ENCODE peak calls at places on chromosomes 16 and 17, in six cellular contexts. M is RPMI7951, W is retina, J is renal cortical epithelial cell, Z is transverse colon, D is anterior cingulate cortex. U is an unnamed sample.

GRCh38 chr17:81607431-81607830 is 29.5 kb downstream of the NPLOC4 start:
- DNase-seq in M (no peak), W (no peak), J (no peak), Z (no peak), D (no peak), U (no peak)

GRCh38 chr17:21031756-21032396 is 10.9 kb downstream of the USP22 start:
- DNase-seq in W (no peak), M (no peak), D (no peak), J (no peak), Z (no peak), U (no peak)

GRCh38 chr16:68076560-68076959 is 8.6 kb upstream of the NFATC3 start:
- DNase-seq in W (no peak), D (no peak), M (no peak), Z (no peak), J (no peak), U (no peak)

GRCh38 chr16:86826931-86827330 is 248.6 kb downstream of the FOXL1 start:
- DNase-seq in M (peak), Z (no peak), J (no peak), W (peak), D (no peak), U (no peak)

GRCh38 chr16:28846933-28847273 is 755 bp upstream of the TUFM start:
- DNase-seq in M (peak), Z (no peak), D (peak), W (no peak), J (no peak), U (no peak)

GRCh38 chr16:46801428-46802049 is 29.4 kb downstream of the C16orf87 start:
- DNase-seq in Z (no peak), D (no peak), M (peak), W (no peak), J (peak), U (no peak)

GRCh38 chr16:12067714-12068401 is 91.3 kb downstream of the SNX29 start:
- DNase-seq in J (peak), Z (peak), W (peak), M (peak), D (peak), U (no peak)

GRCh38 chr16:88320947-88321634 is 61.7 kb upstream of the ZNF469 start:
- DNase-seq in J (no peak), W (no peak), D (no peak), Z (no peak), M (no peak), U (no peak)

GRCh38 chr17:79657861-79658810 is 47.3 kb upstream of the RBFOX3 start:
- DNase-seq in W (peak), J (no peak), Z (no peak), M (no peak), D (no peak), U (no peak)

GRCh38 chr17:6636616-6637457 is 3.7 kb downstream of the KIAA0753 start:
- DNase-seq in D (no peak), J (no peak), Z (no peak), W (no peak), M (no peak), U (no peak)

GRCh38 chr17:44889003-44889402 is 10.2 kb downstream of the EFTUD2 start:
- DNase-seq in J (no peak), Z (no peak), W (no peak), D (no peak), M (no peak), U (no peak)

GRCh38 chr16:11668590-11669379 is 530 bp downstream of the SNN start:
- DNase-seq in D (peak), J (no peak), Z (no peak), M (no peak), W (peak), U (no peak)

GRCh38 chr17:30600830-30601494 is 123.8 kb downstream of the GOSR1 start:
- DNase-seq in Z (peak), M (peak), W (peak), J (peak), D (peak), U (peak)

GRCh38 chr17:68981288-68981687 is 26.1 kb upstream of the ABCA8 start:
- DNase-seq in M (peak), W (no peak), D (no peak), J (peak), Z (peak), U (no peak)

GRCh38 chr17:9684955-9685621 is 39.8 kb downstream of the USP43 start:
- DNase-seq in W (no peak), Z (no peak), D (no peak), J (no peak), M (no peak), U (no peak)

GRCh38 chr17:57874434-57875108 is 24.7 kb upstream of the MRPS23 start:
- DNase-seq in D (peak), M (peak), Z (peak), J (peak), W (peak), U (peak)

GRCh38 chr17:75913537-75914210 is 9.0 kb upstream of the MRPL38 start:
- DNase-seq in M (no peak), J (no peak), D (no peak), W (no peak), Z (no peak), U (no peak)

GRCh38 chr17:39653662-39654331 is 11.4 kb upstream of the TCAP start:
- DNase-seq in M (peak), D (peak), J (no peak), Z (peak), W (peak), U (no peak)

GRCh38 chr17:31052187-31052889 is 42.4 kb upstream of the NF1 start:
- DNase-seq in Z (no peak), M (peak), W (no peak), J (peak), D (no peak), U (peak)

GRCh38 chr16:27226476-27226875 is 23.1 kb downstream of the KDM8 start:
- DNase-seq in D (no peak), J (no peak), M (no peak), Z (no peak), W (no peak), U (no peak)

GRCh38 chr17:17814162-17815061 is 22.4 kb downstream of the SREBF1 start:
- DNase-seq in M (no peak), W (peak), D (peak), Z (no peak), J (no peak), U (no peak)

GRCh38 chr16:28213396-28213795 is 1.6 kb upstream of the XPO6 start:
- DNase-seq in W (no peak), M (no peak), Z (no peak), J (no peak), D (no peak), U (no peak)

U was measured in coronary artery.